ENCODE peak calls at places on chromosomes 3 and 15, in ten cellular contexts. T, E, J, X, Y, C, U, P, V and M are unnamed samples.

GRCh38 chr15:64911317-64912186 is at the start of gene ANKDD1A:
- DNase-seq in P (peak), U (peak), E (peak), J (peak), Y (no peak), T (peak), X (peak), V (no peak), C (no peak), M (peak)

GRCh38 chr3:153628591-153628990 is 466.6 kb downstream of the RAP2B start:
- DNase-seq in J (peak), T (no peak), U (no peak), P (no peak), Y (no peak), C (no peak), V (no peak), E (no peak), X (no peak), M (peak)

GRCh38 chr3:109977903-109978302 is 640.6 kb upstream of the DPPA4 start:
- DNase-seq in J (no peak), X (no peak), P (peak), V (no peak), C (no peak), Y (no peak), T (no peak), E (no peak), U (no peak), M (no peak)

GRCh38 chr3:140022061-140022781 is 87.2 kb downstream of the CLSTN2 start:
- DNase-seq in P (no peak), C (no peak), X (no peak), V (no peak), T (no peak), E (no peak), Y (no peak), J (no peak), U (no peak), M (no peak)

GRCh38 chr3:13653631-13654279 is 104.8 kb downstream of the FBLN2 start:
- DNase-seq in Y (no peak), X (no peak), J (no peak), E (no peak), V (no peak), C (no peak), T (no peak), U (no peak), P (no peak), M (no peak)

GRCh38 chr3:193884652-193885051 is 251.3 kb upstream of the HES1 start:
- DNase-seq in Y (no peak), J (no peak), X (no peak), P (no peak), T (no peak), U (no peak), C (no peak), V (no peak), E (no peak), M (no peak)

GRCh38 chr3:158723991-158724390 is 8.3 kb downstream of the RARRES1 start:
- DNase-seq in T (no peak), C (no peak), X (no peak), V (no peak), U (no peak), Y (no peak), E (no peak), P (no peak), J (no peak), M (no peak)

GRCh38 chr15:32100286-32100685 is 70.0 kb downstream of the CHRNA7 start:
- DNase-seq in X (no peak), P (no peak), T (no peak), E (no peak), U (no peak), C (no peak), V (no peak), Y (no peak), J (no peak), M (no peak)

GRCh38 chr3:170418422-170419300 is at the start of gene CLDN11:
- DNase-seq in C (no peak), P (peak), U (no peak), V (no peak), X (peak), J (peak), T (no peak), E (peak), Y (no peak), M (peak)

GRCh38 chr15:58264068-58264971 is 126.1 kb downstream of the AQP9 start:
- DNase-seq in J (no peak), C (no peak), T (no peak), V (no peak), X (no peak), Y (no peak), E (no peak), U (no peak), P (no peak), M (no peak)

GRCh38 chr15:94375997-94376396 is 144.6 kb downstream of the MCTP2 start:
- DNase-seq in P (no peak), X (no peak), T (no peak), Y (no peak), E (no peak), C (no peak), J (no peak), U (no peak), V (no peak), M (no peak)

GRCh38 chr15:63288778-63289378 is 11.5 kb downstream of the APH1B start:
- DNase-seq in J (peak), Y (no peak), C (no peak), X (peak), U (peak), P (peak), T (no peak), E (peak), V (peak), M (peak)

GRCh38 chr3:55059027-55059629 is 131.3 kb upstream of the LRTM1 start:
- DNase-seq in J (peak), Y (no peak), E (no peak), C (no peak), V (no peak), X (no peak), T (no peak), U (peak), P (no peak), M (peak)

GRCh38 chr3:134601539-134602439 is 49.0 kb downstream of the KY start:
- DNase-seq in V (no peak), U (no peak), J (peak), Y (no peak), T (no peak), X (peak), C (no peak), E (no peak), P (peak), M (peak)